ENCODE peak calls at places on chromosomes 13 and 19, in ten cellular contexts. E is GM20000; U is naive thymus-derived CD8-positive, alpha-beta T cell; Q is CD8-positive, alpha-beta T cell; J is mesendoderm; X is uterus; V is SHP77; H is stomach; N is AG09309; C is cardiac muscle cell. F is an unnamed sample.

GRCh38 chr19:49643466-49643865 is 1.5 kb downstream of the SCAF1 start:
- DNase-seq in E (no peak), U (no peak), Q (no peak), J (peak), X (no peak), V (no peak), H (no peak), N (no peak), C (no peak), F (no peak)

GRCh38 chr19:5037936-5038335 is 69.0 kb downstream of the KDM4B start:
- DNase-seq in E (no peak), U (no peak), Q (no peak), J (no peak), X (no peak), V (peak), H (no peak), N (no peak), C (no peak), F (no peak)

GRCh38 chr13:113209336-113209879 is at the start of gene CUL4A:
- DNase-seq in E (peak), U (peak), Q (peak), J (peak), X (peak), V (peak), H (peak), N (no peak), C (peak), F (peak)

GRCh38 chr19:56613639-56614038 is 18.5 kb downstream of the ZNF71 start:
- DNase-seq in E (no peak), U (no peak), Q (no peak), J (no peak), X (no peak), V (no peak), H (no peak), N (no peak), C (no peak), F (no peak)

GRCh38 chr19:8334458-8335342 is 8.4 kb downstream of the KANK3 start:
- DNase-seq in E (no peak), U (no peak), Q (no peak), J (peak), X (no peak), V (peak), H (peak), N (no peak), C (peak), F (peak)

GRCh38 chr13:40254394-40254793 is 412.0 kb downstream of the FOXO1 start:
- DNase-seq in E (no peak), U (no peak), Q (no peak), J (peak), X (no peak), V (no peak), H (no peak), N (no peak), C (no peak), F (no peak)

GRCh38 chr19:9075064-9075964 is 11.5 kb upstream of the OR1M1 start:
- DNase-seq in E (no peak), U (no peak), Q (no peak), J (peak), X (peak), V (peak), H (peak), N (peak), C (peak), F (no peak)

GRCh38 chr19:16496613-16496983 is 404 bp downstream of the C19orf44 start:
- DNase-seq in E (no peak), U (no peak), Q (no peak), J (no peak), X (peak), V (peak), H (peak), N (no peak), C (peak), F (no peak)

GRCh38 chr19:52946322-52947310 is 16.1 kb downstream of the ZNF816 start:
- DNase-seq in E (peak), U (no peak), Q (no peak), J (peak), X (peak), V (peak), H (peak), N (no peak), C (peak), F (no peak)

GRCh38 chr19:46181386-46181774 is 33.3 kb downstream of the IGFL2 start:
- DNase-seq in E (no peak), U (no peak), Q (no peak), J (no peak), X (no peak), V (no peak), H (no peak), N (no peak), C (peak), F (no peak)

GRCh38 chr13:24313449-24313848 is 4.1 kb downstream of the C1QTNF9 start:
- DNase-seq in E (no peak), U (no peak), Q (no peak), J (no peak), X (no peak), V (no peak), H (no peak), N (no peak), C (peak), F (no peak)

GRCh38 chr19:1113986-1114483 is 10.2 kb downstream of the GPX4 start:
- DNase-seq in E (no peak), U (no peak), Q (no peak), J (no peak), X (no peak), V (no peak), H (no peak), N (no peak), C (no peak), F (no peak)

GRCh38 chr13:39310961-39311360 is 272.7 kb downstream of the NHLRC3 start:
- DNase-seq in E (no peak), U (no peak), Q (no peak), J (no peak), X (no peak), V (no peak), H (no peak), N (no peak), C (no peak), F (no peak)

GRCh38 chr13:98940325-98940724 is 37.5 kb downstream of the DOCK9 start:
- DNase-seq in E (no peak), U (no peak), Q (no peak), J (no peak), X (no peak), V (no peak), H (no peak), N (no peak), C (no peak), F (no peak)

GRCh38 chr19:8224394-8225145 is 15.4 kb downstream of the CERS4 start:
- DNase-seq in E (no peak), U (no peak), Q (no peak), J (no peak), X (no peak), V (no peak), H (no peak), N (no peak), C (peak), F (no peak)

GRCh38 chr13:96804186-96804585 is 190.1 kb downstream of the OXGR1 start:
- DNase-seq in E (no peak), U (no peak), Q (no peak), J (no peak), X (no peak), V (no peak), H (no peak), N (no peak), C (no peak), F (no peak)

GRCh38 chr13:36998624-36999041 is 507 bp downstream of the ALG5 start:
- DNase-seq in E (peak), U (peak), Q (no peak), J (peak), X (peak), V (peak), H (no peak), N (no peak), C (peak), F (no peak)

GRCh38 chr19:28727133-28727834 is 485.7 kb downstream of the UQCRFS1 start:
- DNase-seq in E (peak), U (peak), Q (no peak), J (peak), X (no peak), V (no peak), H (no peak), N (no peak), C (peak), F (no peak)

GRCh38 chr19:35562776-35563175 is 682 bp downstream of the ATP4A start:
- DNase-seq in E (no peak), U (no peak), Q (no peak), J (no peak), X (no peak), V (no peak), H (no peak), N (no peak), C (no peak), F (no peak)

GRCh38 chr13:113413178-113413897 is 40.0 kb downstream of the ADPRHL1 start:
- DNase-seq in E (no peak), U (no peak), Q (no peak), J (no peak), X (no peak), V (no peak), H (no peak), N (no peak), C (no peak), F (no peak)

GRCh38 chr13:59103004-59103768 is 1060.5 kb downstream of the DIAPH3 start:
- DNase-seq in E (no peak), U (no peak), Q (no peak), J (no peak), X (no peak), V (no peak), H (no peak), N (no peak), C (peak), F (no peak)

GRCh38 chr19:41746593-41747227 is 8.6 kb upstream of the CEACAM6 start:
- DNase-seq in E (peak), U (peak), Q (no peak), J (peak), X (no peak), V (peak), H (peak), N (peak), C (peak), F (peak)

GRCh38 chr13:30906411-30906990 is 430 bp downstream of the MEDAG start:
- DNase-seq in E (no peak), U (no peak), Q (no peak), J (peak), X (no peak), V (no peak), H (no peak), N (no peak), C (peak), F (no peak)

GRCh38 chr19:55486971-55487883 is 1.0 kb upstream of the SSC5D start:
- DNase-seq in E (peak), U (no peak), Q (no peak), J (peak), X (peak), V (no peak), H (no peak), N (peak), C (peak), F (no peak)

GRCh38 chr13:27374650-27375049 is 49.8 kb upstream of the GTF3A start:
- DNase-seq in E (peak), U (peak), Q (peak), J (peak), X (peak), V (peak), H (peak), N (peak), C (peak), F (peak)